ENCODE peak calls at places on chromosomes 1 and 21, in eight cellular contexts. I, G, S, A, K, Y, B and L are unnamed samples.

GRCh38 chr21:34726627-34727337 is 58.0 kb downstream of the CLIC6 start:
- DNase-seq in I (no peak), G (no peak), S (no peak), A (no peak), K (no peak), Y (peak; percentile 16), B (no peak), L (no peak)

GRCh38 chr1:4648657-4649056 is 5.8 kb upstream of the AJAP1 start:
- DNase-seq in I (no peak), G (no peak), S (no peak), A (no peak), K (no peak), Y (no peak), B (no peak), L (no peak)

GRCh38 chr1:154352581-154353459 is 27.5 kb downstream of the ATP8B2 start:
- DNase-seq in I (peak; percentile 63), G (peak; percentile 74), S (peak; percentile 70), A (no peak), K (no peak), Y (no peak), B (no peak), L (no peak)

GRCh38 chr1:155555915-155556314 is 6.7 kb downstream of the ASH1L start:
- DNase-seq in I (no peak), G (no peak), S (no peak), A (no peak), K (no peak), Y (no peak), B (no peak), L (no peak)

GRCh38 chr1:27045973-27046558 is 33.4 kb upstream of the TENT5B start:
- DNase-seq in I (peak; percentile 77), G (peak; percentile 85), S (peak; percentile 76), A (no peak), K (peak; percentile 42), Y (peak; percentile 58), B (peak; percentile 51), L (peak; percentile 69)

GRCh38 chr1:217747156-217747769 is 116.1 kb downstream of the SPATA17 start:
- DNase-seq in I (peak; percentile 41), G (no peak), S (peak; percentile 43), A (no peak), K (no peak), Y (peak; percentile 12), B (peak; percentile 26), L (no peak)

GRCh38 chr1:3651939-3652537 is at the start of gene TP73:
- DNase-seq in I (peak; percentile 88), G (peak; percentile 64), S (peak; percentile 38), A (no peak), K (no peak), Y (no peak), B (peak; percentile 21), L (no peak)

GRCh38 chr1:47717341-47717740 is 279.5 kb downstream of the FOXD2 start:
- DNase-seq in I (no peak), G (no peak), S (no peak), A (no peak), K (no peak), Y (no peak), B (no peak), L (no peak)

GRCh38 chr1:117046781-117047180 is 13.3 kb upstream of the TTF2 start:
- DNase-seq in I (no peak), G (no peak), S (no peak), A (no peak), K (no peak), Y (no peak), B (no peak), L (no peak)

GRCh38 chr1:180502361-180503273 is at the start of gene ACBD6:
- DNase-seq in I (peak; percentile 93), G (peak; percentile 88), S (peak; percentile 90), A (peak; percentile 42), K (peak; percentile 73), Y (peak; percentile 82), B (peak; percentile 74), L (peak; percentile 87)

GRCh38 chr21:16644690-16645089 is 868.2 kb upstream of the CXADR start:
- DNase-seq in I (no peak), G (no peak), S (no peak), A (no peak), K (no peak), Y (no peak), B (no peak), L (no peak)

GRCh38 chr1:117629625-117630422 is 24.0 kb downstream of the TENT5C start:
- DNase-seq in I (no peak), G (no peak), S (no peak), A (no peak), K (no peak), Y (no peak), B (no peak), L (no peak)

DNA sequence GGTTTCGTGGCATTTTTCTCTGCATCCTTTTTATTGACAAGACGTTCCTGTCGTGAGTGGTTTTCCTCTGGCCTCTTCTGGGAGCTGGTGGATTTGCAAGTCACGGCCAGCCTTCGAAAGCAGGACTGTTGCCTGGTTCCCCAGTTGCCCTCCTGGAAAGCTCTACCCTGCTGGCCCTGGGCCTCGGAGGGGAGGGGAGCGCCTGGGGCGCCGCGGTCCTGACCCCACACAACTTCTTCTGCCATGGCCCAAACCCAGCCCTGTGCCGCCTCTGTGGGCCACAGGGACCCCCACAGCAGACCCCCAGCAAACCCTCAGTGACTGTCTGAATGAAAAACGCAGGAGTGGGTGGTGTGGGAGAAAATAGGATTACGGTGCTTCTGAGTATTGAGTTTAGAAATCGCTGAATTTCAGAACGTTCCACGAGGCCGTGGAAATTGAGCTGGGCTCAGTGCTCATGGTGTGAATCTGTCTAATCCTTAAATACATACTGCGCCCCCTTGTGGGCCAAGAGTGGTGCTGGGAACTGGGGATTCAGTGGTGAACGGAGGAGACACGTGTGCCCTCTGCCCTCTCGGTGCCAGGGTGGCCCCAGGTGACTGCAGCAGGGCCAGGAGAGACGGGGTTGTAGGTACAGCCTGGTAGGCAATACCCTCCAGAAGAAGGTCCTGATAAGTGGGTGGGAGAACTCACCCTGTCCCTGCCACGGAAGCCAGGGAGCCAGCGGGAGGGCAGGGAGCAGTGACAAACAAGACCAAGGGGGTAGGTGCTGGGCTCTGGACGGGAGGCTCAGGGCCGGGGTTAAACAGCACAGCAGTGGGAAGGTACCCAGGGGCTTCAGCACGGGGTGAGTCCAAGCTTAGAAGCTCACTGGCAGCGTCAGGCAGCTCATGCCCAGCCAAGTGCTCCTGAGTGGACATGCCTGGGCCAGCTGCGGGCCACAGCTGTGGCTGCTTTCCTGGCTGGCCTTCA is 101.2 kb upstream of the COL6A1 start:
- DNase-seq in I (peak; percentile 32), G (peak; percentile 77), S (peak; percentile 81), A (no peak), K (peak; percentile 38), Y (peak; percentile 76), B (peak; percentile 69), L (peak; percentile 63)
- TF ChIP-seq CTCF in I (peak; percentile 73), G (peak; percentile 29), S (peak; percentile 53), A (peak; percentile 42), K (peak; percentile 73), Y (peak; percentile 83), B (peak; percentile 89), L (peak; percentile 65)

GRCh38 chr21:15139881-15140280 is 75.1 kb upstream of the NRIP1 start:
- DNase-seq in I (no peak), G (no peak), S (no peak), A (no peak), K (no peak), Y (no peak), B (no peak), L (no peak)
- H3K27me3 ChIP-seq in I (no peaks in the 10 kb centered on the region), G (no peaks in the 10 kb centered on the region), S (no peaks in the 10 kb centered on the region), A (no peaks in the 10 kb centered on the region), K (no peaks in the 10 kb centered on the region), Y (no peaks in the 10 kb centered on the region), B (no peaks in the 10 kb centered on the region), L (peaks cover 9% of the 10 kb centered on the region)

GRCh38 chr1:239008568-239008967 is 377.8 kb upstream of the CHRM3 start:
- DNase-seq in I (no peak), G (no peak), S (no peak), A (no peak), K (no peak), Y (no peak), B (no peak), L (no peak)
- TF ChIP-seq CTCF in I (peak; percentile 29), G (no peak), S (no peak), A (no peak), K (no peak), Y (no peak), B (no peak), L (no peak)

DNA sequence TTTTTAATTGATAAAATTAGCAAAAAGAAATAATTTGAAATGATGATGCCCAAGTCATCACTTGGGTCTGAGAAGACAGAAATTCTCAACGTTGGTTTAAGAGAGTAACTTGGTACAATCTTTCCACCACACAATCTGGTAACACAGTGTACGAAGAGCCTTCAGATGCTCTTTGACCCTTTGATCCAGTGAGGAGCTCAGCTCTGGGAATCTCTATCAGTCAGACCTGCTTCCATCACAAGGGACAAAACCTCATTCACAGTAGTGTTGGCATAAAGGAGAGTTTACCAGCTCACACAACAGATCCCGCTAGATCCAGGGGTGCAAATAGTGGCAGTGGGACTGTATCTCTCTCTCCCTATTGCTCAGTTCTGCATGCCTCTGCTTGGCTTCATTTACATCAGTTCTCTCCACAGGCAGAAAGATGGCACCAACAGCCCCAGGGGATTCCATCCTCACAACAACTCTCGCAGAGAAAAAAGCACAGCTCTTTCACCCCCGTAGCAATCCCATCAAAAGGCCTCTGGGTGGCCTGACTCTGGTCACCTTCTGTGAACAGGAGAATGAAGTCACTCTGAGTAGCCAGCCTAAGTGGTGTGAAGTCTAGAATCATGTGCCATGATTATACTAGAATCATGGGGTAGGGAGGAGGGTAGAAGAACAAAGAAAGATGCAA is 119.7 kb downstream of the ZNF281 start:
- DNase-seq in I (peak; percentile 11), G (no peak), S (no peak), A (no peak), K (no peak), Y (peak; percentile 1), B (peak; percentile 37), L (no peak)
- H3K27me3 ChIP-seq in I (no peaks in the 10 kb centered on the region), G (no peaks in the 10 kb centered on the region), S (no peaks in the 10 kb centered on the region), A (no peaks in the 10 kb centered on the region), K (no peaks in the 10 kb centered on the region), Y (no peaks in the 10 kb centered on the region), B (no peaks in the 10 kb centered on the region), L (no peaks in the 10 kb centered on the region)

GRCh38 chr1:193144361-193144938 is 22.6 kb downstream of the CDC73 start:
- DNase-seq in I (no peak), G (no peak), S (no peak), A (no peak), K (no peak), Y (no peak), B (no peak), L (no peak)

GRCh38 chr1:193141804-193142203 is 20.0 kb downstream of the CDC73 start:
- DNase-seq in I (no peak), G (no peak), S (no peak), A (no peak), K (no peak), Y (no peak), B (no peak), L (no peak)

GRCh38 chr1:193140254-193140653 is 18.4 kb downstream of the CDC73 start:
- DNase-seq in I (no peak), G (no peak), S (no peak), A (no peak), K (no peak), Y (no peak), B (no peak), L (no peak)

GRCh38 chr1:193142409-193142808 is 20.6 kb downstream of the CDC73 start:
- DNase-seq in I (no peak), G (no peak), S (no peak), A (no peak), K (no peak), Y (no peak), B (no peak), L (no peak)

DNA sequence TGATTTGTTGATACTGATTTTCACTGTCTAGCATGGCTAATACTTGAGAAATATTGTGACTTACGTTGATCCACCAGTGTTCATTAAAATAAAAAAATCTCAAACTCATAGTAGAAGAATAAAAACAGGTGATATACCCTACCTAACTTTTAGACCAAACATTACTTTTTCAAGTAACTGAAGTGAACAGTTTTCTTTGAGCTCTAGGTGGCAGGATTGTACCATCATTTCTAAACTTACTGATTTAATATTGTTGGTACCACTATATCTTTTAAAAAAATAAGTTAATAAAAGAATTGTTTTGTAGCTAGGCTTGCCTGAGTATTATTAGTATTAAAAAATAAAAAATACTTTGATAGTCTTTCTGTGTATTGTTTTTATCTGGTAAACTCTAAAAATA is 21.5 kb downstream of the CDC73 start:
- DNase-seq in I (no peak), G (no peak), S (peak; percentile 11), A (no peak), K (no peak), Y (no peak), B (no peak), L (no peak)
- TF ChIP-seq CTCF in I (peak; percentile 60), G (no peak), S (peak; percentile 62), A (no peak), K (peak; percentile 23), Y (peak; percentile 22), B (peak; percentile 26), L (peak; percentile 36)